ENCODE peak calls at places on chromosomes 7 and 10, in nine cellular contexts. One of them, this sample, is unnamed.

GRCh38 chr10:110226926-110227641 is 19.7 kb downstream of the MXI1 start:
- DNase-seq in testis: peak; percentile 69
- DNase-seq in aorta: peak; percentile 92
- DNase-seq in spleen: peak; percentile 95
- DNase-seq in neural progenitor cell: peak; percentile 64
- DNase-seq in heart right ventricle: peak; percentile 82
- DNase-seq in IMR-90: peak; percentile 19
- DNase-seq in CD8-positive, alpha-beta T cell: peak; percentile 63
- DNase-seq in NT2/D1: no peak
- DNase-seq in this sample: peak; percentile 42

GRCh38 chr10:25493122-25493893 is 318.5 kb downstream of the GPR158 start:
- DNase-seq in testis: peak; percentile 22
- DNase-seq in aorta: no peak
- DNase-seq in spleen: no peak
- DNase-seq in neural progenitor cell: peak; percentile 85
- DNase-seq in heart right ventricle: no peak
- DNase-seq in IMR-90: peak; percentile 0
- DNase-seq in CD8-positive, alpha-beta T cell: no peak
- DNase-seq in NT2/D1: peak; percentile 95
- DNase-seq in this sample: peak; percentile 44

GRCh38 chr10:132197271-132198067 is 10.7 kb downstream of the DPYSL4 start:
- DNase-seq in testis: no peak
- DNase-seq in aorta: peak; percentile 62
- DNase-seq in spleen: peak; percentile 58
- DNase-seq in neural progenitor cell: no peak
- DNase-seq in heart right ventricle: no peak
- DNase-seq in IMR-90: no peak
- DNase-seq in CD8-positive, alpha-beta T cell: no peak
- DNase-seq in NT2/D1: no peak
- DNase-seq in this sample: no peak

GRCh38 chr10:92868557-92868956 is 20.2 kb downstream of the EXOC6 start:
- DNase-seq in testis: no peak
- DNase-seq in aorta: no peak
- DNase-seq in spleen: no peak
- DNase-seq in neural progenitor cell: no peak
- DNase-seq in heart right ventricle: no peak
- DNase-seq in IMR-90: no peak
- DNase-seq in CD8-positive, alpha-beta T cell: no peak
- DNase-seq in NT2/D1: no peak
- DNase-seq in this sample: no peak

GRCh38 chr7:13262929-13263530 is 575.6 kb downstream of the ARL4A start:
- DNase-seq in testis: no peak
- DNase-seq in aorta: no peak
- DNase-seq in spleen: no peak
- DNase-seq in neural progenitor cell: peak; percentile 40
- DNase-seq in heart right ventricle: no peak
- DNase-seq in IMR-90: peak; percentile 52
- DNase-seq in CD8-positive, alpha-beta T cell: no peak
- DNase-seq in NT2/D1: peak; percentile 33
- DNase-seq in this sample: no peak

GRCh38 chr10:118031351-118032075 is 15.2 kb downstream of the RAB11FIP2 start:
- DNase-seq in testis: no peak
- DNase-seq in aorta: no peak
- DNase-seq in spleen: no peak
- DNase-seq in neural progenitor cell: no peak
- DNase-seq in heart right ventricle: no peak
- DNase-seq in IMR-90: no peak
- DNase-seq in CD8-positive, alpha-beta T cell: no peak
- DNase-seq in NT2/D1: no peak
- DNase-seq in this sample: no peak

GRCh38 chr7:65972976-65973375 is 9.0 kb downstream of the GUSB start:
- DNase-seq in testis: no peak
- DNase-seq in aorta: peak; percentile 58
- DNase-seq in spleen: peak; percentile 34
- DNase-seq in neural progenitor cell: no peak
- DNase-seq in heart right ventricle: no peak
- DNase-seq in IMR-90: no peak
- DNase-seq in CD8-positive, alpha-beta T cell: no peak
- DNase-seq in NT2/D1: no peak
- DNase-seq in this sample: no peak

GRCh38 chr10:23869548-23869947 is 339.4 kb upstream of the KIAA1217 start:
- DNase-seq in testis: no peak
- DNase-seq in aorta: no peak
- DNase-seq in spleen: no peak
- DNase-seq in neural progenitor cell: no peak
- DNase-seq in heart right ventricle: no peak
- DNase-seq in IMR-90: no peak
- DNase-seq in CD8-positive, alpha-beta T cell: no peak
- DNase-seq in NT2/D1: no peak
- DNase-seq in this sample: no peak

GRCh38 chr7:138502023-138502767 is 42.1 kb downstream of the TRIM24 start:
- DNase-seq in testis: no peak
- DNase-seq in aorta: no peak
- DNase-seq in spleen: no peak
- DNase-seq in neural progenitor cell: no peak
- DNase-seq in heart right ventricle: no peak
- DNase-seq in IMR-90: no peak
- DNase-seq in CD8-positive, alpha-beta T cell: no peak
- DNase-seq in NT2/D1: no peak
- DNase-seq in this sample: no peak

GRCh38 chr7:138505361-138505873 is 45.4 kb downstream of the TRIM24 start:
- DNase-seq in testis: no peak
- DNase-seq in aorta: no peak
- DNase-seq in spleen: no peak
- DNase-seq in neural progenitor cell: no peak
- DNase-seq in heart right ventricle: no peak
- DNase-seq in IMR-90: no peak
- DNase-seq in CD8-positive, alpha-beta T cell: no peak
- DNase-seq in NT2/D1: no peak
- DNase-seq in this sample: no peak

GRCh38 chr7:138495485-138495884 is 35.4 kb downstream of the TRIM24 start:
- DNase-seq in testis: no peak
- DNase-seq in aorta: no peak
- DNase-seq in spleen: no peak
- DNase-seq in neural progenitor cell: no peak
- DNase-seq in heart right ventricle: no peak
- DNase-seq in IMR-90: no peak
- DNase-seq in CD8-positive, alpha-beta T cell: no peak
- DNase-seq in NT2/D1: no peak
- DNase-seq in this sample: no peak

GRCh38 chr7:138499340-138499739 is 39.3 kb downstream of the TRIM24 start:
- DNase-seq in testis: no peak
- DNase-seq in aorta: no peak
- DNase-seq in spleen: no peak
- DNase-seq in neural progenitor cell: no peak
- DNase-seq in heart right ventricle: no peak
- DNase-seq in IMR-90: no peak
- DNase-seq in CD8-positive, alpha-beta T cell: no peak
- DNase-seq in NT2/D1: no peak
- DNase-seq in this sample: no peak

DNA sequence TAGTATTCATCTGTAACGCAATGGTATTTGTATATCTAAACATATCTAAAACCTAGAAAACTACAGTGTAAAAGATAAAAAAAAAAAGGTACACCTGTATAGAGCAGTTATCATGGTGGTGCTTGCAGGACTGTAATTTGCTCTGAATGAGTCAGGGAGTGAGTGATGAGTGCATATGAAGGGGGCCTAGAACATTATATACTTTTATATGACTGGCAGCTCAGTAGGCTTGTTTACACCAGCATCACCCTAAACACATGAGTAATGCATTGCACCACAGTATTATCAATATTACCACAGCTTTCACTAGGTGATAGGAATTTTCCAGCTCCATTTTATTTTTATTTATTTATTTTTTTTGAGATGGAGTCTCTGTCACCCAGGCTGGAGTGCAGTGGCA is 40.8 kb downstream of the TRIM24 start:
- DNase-seq in testis: no peak
- DNase-seq in aorta: no peak
- DNase-seq in spleen: no peak
- DNase-seq in neural progenitor cell: no peak
- DNase-seq in heart right ventricle: no peak
- DNase-seq in IMR-90: no peak
- DNase-seq in CD8-positive, alpha-beta T cell: no peak
- DNase-seq in NT2/D1: no peak
- DNase-seq in this sample: no peak
- H3K9me3 ChIP-seq in testis: no peaks in the 10 kb centered on the region
- H3K9me3 ChIP-seq in aorta: no peaks in the 10 kb centered on the region
- H3K9me3 ChIP-seq in spleen: no peaks in the 10 kb centered on the region
- H3K9me3 ChIP-seq in neural progenitor cell: no peaks in the 10 kb centered on the region
- H3K9me3 ChIP-seq in heart right ventricle: no peaks in the 10 kb centered on the region
- H3K9me3 ChIP-seq in IMR-90: no peaks in the 10 kb centered on the region
- H3K9me3 ChIP-seq in CD8-positive, alpha-beta T cell: no peaks in the 10 kb centered on the region
- H3K9me3 ChIP-seq in NT2/D1: no peaks in the 10 kb centered on the region
- H3K9me3 ChIP-seq in this sample: no peaks in the 10 kb centered on the region

GRCh38 chr10:30542001-30542861 is 87.3 kb downstream of the LYZL2 start:
- DNase-seq in testis: peak; percentile 20
- DNase-seq in aorta: no peak
- DNase-seq in spleen: no peak
- DNase-seq in neural progenitor cell: no peak
- DNase-seq in heart right ventricle: no peak
- DNase-seq in IMR-90: no peak
- DNase-seq in CD8-positive, alpha-beta T cell: no peak
- DNase-seq in NT2/D1: no peak
- DNase-seq in this sample: no peak
- H3K4me3 ChIP-seq in testis: no peak overlapping the region
- H3K4me3 ChIP-seq in aorta: no peak overlapping the region
- H3K4me3 ChIP-seq in spleen: no peak overlapping the region
- H3K4me3 ChIP-seq in neural progenitor cell: no peak overlapping the region
- H3K4me3 ChIP-seq in heart right ventricle: no peak overlapping the region
- H3K4me3 ChIP-seq in IMR-90: no peak overlapping the region
- H3K4me3 ChIP-seq in CD8-positive, alpha-beta T cell: no peak overlapping the region
- H3K4me3 ChIP-seq in NT2/D1: no peak overlapping the region
- H3K4me3 ChIP-seq in this sample: no peak overlapping the region

GRCh38 chr10:128419466-128420019 is 293.3 kb upstream of the MKI67 start:
- DNase-seq in testis: no peak
- DNase-seq in aorta: no peak
- DNase-seq in spleen: no peak
- DNase-seq in neural progenitor cell: no peak
- DNase-seq in heart right ventricle: no peak
- DNase-seq in IMR-90: no peak
- DNase-seq in CD8-positive, alpha-beta T cell: no peak
- DNase-seq in NT2/D1: no peak
- DNase-seq in this sample: no peak

GRCh38 chr10:128416231-128416630 is 290.0 kb upstream of the MKI67 start:
- DNase-seq in testis: no peak
- DNase-seq in aorta: no peak
- DNase-seq in spleen: no peak
- DNase-seq in neural progenitor cell: no peak
- DNase-seq in heart right ventricle: no peak
- DNase-seq in IMR-90: no peak
- DNase-seq in CD8-positive, alpha-beta T cell: no peak
- DNase-seq in NT2/D1: no peak
- DNase-seq in this sample: no peak

GRCh38 chr10:128420623-128421022 is 294.4 kb upstream of the MKI67 start:
- DNase-seq in testis: no peak
- DNase-seq in aorta: no peak
- DNase-seq in spleen: no peak
- DNase-seq in neural progenitor cell: no peak
- DNase-seq in heart right ventricle: no peak
- DNase-seq in IMR-90: no peak
- DNase-seq in CD8-positive, alpha-beta T cell: no peak
- DNase-seq in NT2/D1: no peak
- DNase-seq in this sample: no peak

GRCh38 chr10:128418819-128419218 is 292.6 kb upstream of the MKI67 start:
- DNase-seq in testis: no peak
- DNase-seq in aorta: no peak
- DNase-seq in spleen: no peak
- DNase-seq in neural progenitor cell: no peak
- DNase-seq in heart right ventricle: no peak
- DNase-seq in IMR-90: no peak
- DNase-seq in CD8-positive, alpha-beta T cell: no peak
- DNase-seq in NT2/D1: no peak
- DNase-seq in this sample: no peak

GRCh38 chr10:128417776-128418175 is 291.6 kb upstream of the MKI67 start:
- DNase-seq in testis: no peak
- DNase-seq in aorta: no peak
- DNase-seq in spleen: no peak
- DNase-seq in neural progenitor cell: no peak
- DNase-seq in heart right ventricle: no peak
- DNase-seq in IMR-90: no peak
- DNase-seq in CD8-positive, alpha-beta T cell: no peak
- DNase-seq in NT2/D1: no peak
- DNase-seq in this sample: no peak
- H3K9me3 ChIP-seq in testis: no peaks in the 10 kb centered on the region
- H3K9me3 ChIP-seq in aorta: no peaks in the 10 kb centered on the region
- H3K9me3 ChIP-seq in spleen: no peaks in the 10 kb centered on the region
- H3K9me3 ChIP-seq in neural progenitor cell: no peaks in the 10 kb centered on the region
- H3K9me3 ChIP-seq in heart right ventricle: no peaks in the 10 kb centered on the region
- H3K9me3 ChIP-seq in IMR-90: peaks cover 23% of the 10 kb centered on the region
- H3K9me3 ChIP-seq in CD8-positive, alpha-beta T cell: no peaks in the 10 kb centered on the region
- H3K9me3 ChIP-seq in NT2/D1: no peaks in the 10 kb centered on the region
- H3K9me3 ChIP-seq in this sample: no peaks in the 10 kb centered on the region

GRCh38 chr10:119666709-119667004 is 15.5 kb downstream of the BAG3 start:
- DNase-seq in testis: no peak
- DNase-seq in aorta: no peak
- DNase-seq in spleen: no peak
- DNase-seq in neural progenitor cell: no peak
- DNase-seq in heart right ventricle: no peak
- DNase-seq in IMR-90: no peak
- DNase-seq in CD8-positive, alpha-beta T cell: no peak
- DNase-seq in NT2/D1: no peak
- DNase-seq in this sample: no peak

GRCh38 chr10:119669331-119669730 is 18.2 kb downstream of the BAG3 start:
- DNase-seq in testis: no peak
- DNase-seq in aorta: no peak
- DNase-seq in spleen: no peak
- DNase-seq in neural progenitor cell: no peak
- DNase-seq in heart right ventricle: no peak
- DNase-seq in IMR-90: no peak
- DNase-seq in CD8-positive, alpha-beta T cell: no peak
- DNase-seq in NT2/D1: no peak
- DNase-seq in this sample: no peak

GRCh38 chr10:119668461-119668860 is 17.3 kb downstream of the BAG3 start:
- DNase-seq in testis: no peak
- DNase-seq in aorta: no peak
- DNase-seq in spleen: no peak
- DNase-seq in neural progenitor cell: no peak
- DNase-seq in heart right ventricle: no peak
- DNase-seq in IMR-90: no peak
- DNase-seq in CD8-positive, alpha-beta T cell: no peak
- DNase-seq in NT2/D1: no peak
- DNase-seq in this sample: no peak

GRCh38 chr10:119665901-119666708 is 14.9 kb downstream of the BAG3 start:
- DNase-seq in testis: peak; percentile 64
- DNase-seq in aorta: no peak
- DNase-seq in spleen: no peak
- DNase-seq in neural progenitor cell: no peak
- DNase-seq in heart right ventricle: no peak
- DNase-seq in IMR-90: peak; percentile 36
- DNase-seq in CD8-positive, alpha-beta T cell: no peak
- DNase-seq in NT2/D1: no peak
- DNase-seq in this sample: no peak

DNA sequence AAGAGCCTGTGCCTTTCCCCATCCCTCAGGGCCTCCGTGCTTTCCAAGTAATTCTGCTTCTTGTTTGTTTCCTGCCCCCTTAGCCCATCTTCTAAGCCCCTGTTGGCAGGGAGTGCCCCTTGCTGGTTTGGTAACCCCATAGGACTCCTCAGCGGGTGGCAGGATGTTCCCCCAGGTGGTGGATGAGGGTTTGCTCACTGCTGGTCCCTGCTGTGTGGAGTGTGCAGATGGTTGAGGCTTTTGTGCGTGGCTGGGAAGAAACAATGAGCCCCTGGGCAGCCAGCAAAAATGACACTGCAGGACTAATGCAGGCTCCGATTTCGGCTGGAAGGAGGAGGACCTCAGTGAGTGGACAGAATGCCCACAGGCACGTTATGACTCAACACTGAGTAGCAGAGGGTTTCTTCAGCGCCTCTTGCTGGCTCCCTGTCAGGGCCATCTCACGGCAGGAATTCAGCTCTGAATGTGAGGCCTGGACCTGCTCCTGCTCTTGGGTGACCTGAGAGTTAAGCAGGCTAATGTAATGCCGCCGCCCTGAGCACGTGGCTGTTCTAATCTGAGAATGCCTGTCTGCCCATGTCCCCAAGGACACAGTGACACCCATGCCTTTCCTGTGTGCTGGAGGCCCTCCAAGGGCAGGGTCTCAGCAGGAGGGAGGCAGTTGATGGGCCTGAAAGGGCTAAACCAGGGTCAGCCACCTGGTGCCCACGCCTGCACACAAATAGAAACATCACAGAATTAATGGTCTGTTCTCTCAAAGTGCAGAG is 16.6 kb downstream of the BAG3 start:
- DNase-seq in testis: peak; percentile 78
- DNase-seq in aorta: peak; percentile 88
- DNase-seq in spleen: no peak
- DNase-seq in neural progenitor cell: peak; percentile 55
- DNase-seq in heart right ventricle: peak; percentile 72
- DNase-seq in IMR-90: peak; percentile 98
- DNase-seq in CD8-positive, alpha-beta T cell: no peak
- DNase-seq in NT2/D1: no peak
- DNase-seq in this sample: peak; percentile 72
- H3K4me3 ChIP-seq in testis: no peak overlapping the region
- H3K4me3 ChIP-seq in aorta: no peak overlapping the region
- H3K4me3 ChIP-seq in spleen: no peak overlapping the region
- H3K4me3 ChIP-seq in neural progenitor cell: no peak overlapping the region
- H3K4me3 ChIP-seq in heart right ventricle: no peak overlapping the region
- H3K4me3 ChIP-seq in IMR-90: no peak overlapping the region
- H3K4me3 ChIP-seq in CD8-positive, alpha-beta T cell: no peak overlapping the region
- H3K4me3 ChIP-seq in NT2/D1: no peak overlapping the region
- H3K4me3 ChIP-seq in this sample: peak overlapping the region; percentile 2